ENCODE peak calls at places on chromosomes 2 and 18, in ten cellular contexts. A is keratinocyte, E is HFFc6, M is IMR-90, S is BJ, B is GM20000, W is psoas muscle, O is AG09319, Y is right lobe of liver, F is fibroblast of the aortic adventitia. P is an unnamed sample.

GRCh38 chr18:61852496-61852895 is 40.3 kb downstream of the RNF152 start:
- DNase-seq in S (no peak), W (no peak), M (no peak), Y (no peak), A (peak), E (no peak), O (no peak), F (no peak), B (no peak), P (no peak)

GRCh38 chr2:212227755-212228154 is 310.8 kb downstream of the ERBB4 start:
- DNase-seq in W (no peak), A (no peak), F (peak), Y (peak), B (no peak), M (peak), E (peak), S (peak), O (peak), P (peak)

GRCh38 chr2:223613017-223613950 is 11.1 kb upstream of the SCG2 start:
- DNase-seq in O (peak), F (peak), Y (peak), S (peak), E (peak), B (no peak), W (peak), A (peak), M (peak), P (peak)

GRCh38 chr2:236178921-236179652 is 10.9 kb upstream of the GBX2 start:
- DNase-seq in Y (no peak), A (no peak), W (no peak), E (no peak), S (no peak), B (peak), M (no peak), O (no peak), F (no peak), P (no peak)

GRCh38 chr18:48525671-48526070 is 13.2 kb upstream of the CTIF start:
- DNase-seq in A (no peak), Y (no peak), M (no peak), B (no peak), F (no peak), E (no peak), W (no peak), S (no peak), O (no peak), P (no peak)

GRCh38 chr2:224417361-224417729 is 15.4 kb upstream of the FAM124B start:
- DNase-seq in E (no peak), F (no peak), S (no peak), W (no peak), O (no peak), A (no peak), B (no peak), M (no peak), Y (no peak), P (no peak)

GRCh38 chr2:28387082-28387960 is 5.3 kb upstream of the FOSL2 start:
- DNase-seq in S (no peak), M (peak), B (no peak), O (no peak), F (peak), W (no peak), E (peak), A (no peak), Y (no peak), P (no peak)

GRCh38 chr2:54578668-54579045 is 122.5 kb downstream of the SPTBN1 start:
- DNase-seq in B (no peak), S (no peak), Y (no peak), A (no peak), F (no peak), E (no peak), O (no peak), W (no peak), M (no peak), P (no peak)

GRCh38 chr18:8843005-8843404 is 137.6 kb downstream of the MTCL1 start:
- DNase-seq in M (no peak), O (no peak), F (no peak), W (no peak), B (no peak), A (no peak), Y (no peak), S (no peak), E (no peak), P (no peak)

GRCh38 chr18:8841781-8842485 is 136.6 kb downstream of the MTCL1 start:
- DNase-seq in M (peak), F (no peak), S (no peak), Y (no peak), W (no peak), E (no peak), A (peak), B (no peak), O (no peak), P (no peak)

GRCh38 chr18:8842506-8842905 is 137.2 kb downstream of the MTCL1 start:
- DNase-seq in S (no peak), E (no peak), F (no peak), W (no peak), O (no peak), A (no peak), Y (no peak), B (no peak), M (no peak), P (no peak)

GRCh38 chr18:8847066-8847755 is 141.9 kb downstream of the MTCL1 start:
- DNase-seq in Y (no peak), B (no peak), O (no peak), M (peak), F (peak), A (no peak), E (peak), W (no peak), S (no peak), P (no peak)

GRCh38 chr18:8844721-8845148 is 139.4 kb downstream of the MTCL1 start:
- DNase-seq in F (no peak), M (peak), S (no peak), A (peak), W (no peak), O (no peak), B (no peak), E (no peak), Y (no peak), P (peak)
- TF ChIP-seq CTCF in F (no peak), M (no peak), S (no peak), A (no peak), W (no peak), O (no peak), B (no peak), E (no peak), Y (no peak), P (no peak)

DNA sequence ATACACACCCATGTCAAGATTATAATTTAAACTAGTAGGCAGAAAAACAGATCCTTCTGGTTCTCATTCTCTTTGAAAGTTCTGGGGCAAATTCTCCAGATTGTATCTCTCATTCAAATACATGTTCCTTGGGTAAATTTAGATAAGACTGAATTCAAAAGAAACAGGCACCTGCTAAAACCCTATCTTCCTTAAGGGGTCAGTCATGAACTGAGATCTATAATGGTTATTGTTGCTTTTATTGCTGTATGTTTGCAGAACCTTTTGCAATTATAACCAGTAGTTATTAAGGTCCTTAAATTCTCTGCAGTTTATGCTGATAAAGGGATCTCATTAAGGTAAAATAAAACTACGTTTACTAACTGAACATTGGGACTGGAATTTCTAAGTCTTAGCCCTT is 83.5 kb downstream of the MYO5B start:
- DNase-seq in A (no peak), O (no peak), E (no peak), M (no peak), S (no peak), Y (no peak), B (no peak), F (no peak), W (no peak), P (no peak)
- TF ChIP-seq CTCF in A (peak), O (no peak), E (no peak), M (no peak), S (no peak), Y (peak), B (peak), F (no peak), W (no peak), P (no peak)

GRCh38 chr2:10934308-10934978 is 22.7 kb downstream of the KCNF1 start:
- DNase-seq in B (no peak), O (no peak), F (no peak), W (no peak), A (no peak), Y (no peak), E (no peak), M (no peak), S (no peak), P (no peak)

GRCh38 chr2:10932345-10933151 is 20.8 kb downstream of the KCNF1 start:
- DNase-seq in B (no peak), S (no peak), O (no peak), E (no peak), F (no peak), Y (no peak), M (peak), W (no peak), A (no peak), P (no peak)

GRCh38 chr2:10931710-10932255 is 20.0 kb downstream of the KCNF1 start:
- DNase-seq in Y (no peak), B (no peak), A (no peak), E (peak), F (peak), O (peak), S (no peak), M (peak), W (peak), P (peak)

GRCh38 chr2:10933700-10934225 is 22.0 kb downstream of the KCNF1 start:
- DNase-seq in S (no peak), W (no peak), Y (no peak), F (no peak), M (no peak), A (no peak), O (no peak), E (peak), B (no peak), P (no peak)

GRCh38 chr2:10930731-10931516 is 19.2 kb downstream of the KCNF1 start:
- DNase-seq in Y (no peak), O (no peak), W (no peak), A (no peak), F (no peak), M (peak), E (no peak), B (no peak), S (no peak), P (no peak)
- TF ChIP-seq CTCF in Y (no peak), O (no peak), W (no peak), A (no peak), F (no peak), M (no peak), E (no peak), B (no peak), S (no peak), P (no peak)

DNA sequence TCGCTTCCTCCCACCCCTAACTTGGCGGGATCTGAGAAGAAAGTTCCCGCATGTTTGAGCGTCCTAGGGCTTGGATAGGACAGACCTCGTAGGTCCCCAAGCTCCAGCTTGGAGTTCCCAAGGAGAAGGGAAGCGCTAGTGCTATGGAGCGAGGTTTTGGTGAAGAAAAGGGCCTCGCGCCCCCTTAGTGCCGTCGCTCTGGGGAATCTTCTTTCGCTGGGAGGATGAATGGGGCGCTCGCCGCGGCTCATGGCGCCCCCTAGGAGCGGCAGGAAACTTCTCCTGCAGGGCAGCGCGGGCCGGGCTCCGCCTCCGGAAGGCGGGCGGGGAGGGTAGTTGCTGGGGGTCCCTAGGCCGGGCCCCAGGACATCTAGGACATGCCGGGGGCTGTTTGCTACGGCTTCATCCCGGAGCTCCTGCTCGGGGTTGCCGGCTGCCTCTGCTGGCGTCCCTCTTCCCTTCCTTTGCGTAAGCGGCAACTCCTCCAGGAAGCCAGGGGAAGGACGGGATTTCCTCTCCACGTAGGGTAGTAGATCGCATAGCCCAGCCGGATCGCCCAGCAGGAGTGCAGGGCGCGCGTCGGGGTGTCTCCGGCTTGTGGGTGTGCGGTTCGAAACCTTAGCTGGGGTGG is 11.9 kb upstream of the SKOR2 start:
- DNase-seq in W (no peak), Y (no peak), O (no peak), M (no peak), B (no peak), S (no peak), E (no peak), A (no peak), F (no peak), P (no peak)
- TF ChIP-seq CTCF in W (no peak), Y (no peak), O (peak), M (no peak), B (no peak), S (peak), E (no peak), A (no peak), F (peak), P (no peak)

DNA sequence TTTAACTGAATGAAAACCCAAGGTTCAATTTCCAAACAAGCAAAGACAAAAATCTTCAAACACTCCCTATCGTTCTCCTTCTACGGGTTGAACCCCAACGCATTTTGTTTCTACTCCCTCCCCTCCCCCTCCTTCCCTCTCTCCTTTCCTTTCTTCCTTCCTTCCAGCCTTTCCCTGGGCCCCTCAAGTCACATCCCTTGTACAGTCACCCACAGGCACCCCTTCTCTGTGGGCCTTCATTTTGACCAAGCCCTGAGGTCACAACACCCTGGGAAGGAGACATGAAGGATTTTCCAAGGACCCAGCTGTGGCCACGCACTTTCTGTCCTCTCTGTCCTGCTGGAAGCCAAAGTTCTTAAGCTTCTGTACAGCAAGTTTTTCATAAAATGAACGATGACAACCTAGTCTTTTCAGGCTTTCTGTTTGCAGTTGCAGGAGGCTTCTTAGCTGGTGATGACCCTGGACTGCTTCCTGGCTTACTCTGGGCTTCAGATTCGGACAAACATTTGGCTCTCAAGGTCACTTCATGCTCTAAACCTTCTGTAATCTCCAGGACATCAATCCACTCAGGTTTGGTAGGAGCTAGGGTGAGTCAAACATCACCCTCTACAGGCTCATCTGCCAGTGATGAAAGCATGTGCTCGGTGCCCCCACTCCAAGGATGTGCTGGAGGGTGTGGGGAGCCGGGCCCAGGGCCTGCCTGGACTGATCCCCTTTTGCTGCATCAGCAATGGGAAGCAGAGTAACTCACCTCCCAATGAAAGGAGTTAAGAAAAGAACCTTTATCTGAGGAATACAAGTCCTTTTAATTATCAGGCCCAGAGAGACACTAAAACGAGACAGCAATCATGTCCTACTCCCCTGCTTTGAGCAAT is 25.6 kb downstream of the TMEM247 start:
- DNase-seq in W (no peak), F (no peak), E (no peak), B (no peak), S (no peak), O (no peak), A (no peak), Y (no peak), M (no peak), P (no peak)
- TF ChIP-seq CTCF in W (no peak), F (no peak), E (no peak), B (no peak), S (no peak), O (no peak), A (no peak), Y (no peak), M (no peak), P (no peak)

P was measured in adrenal gland.